ENCODE peak calls at places on chromosomes 1 and 21, in four cellular contexts. F is tibial artery, S is substantia nigra, P is transverse colon. B is an unnamed sample.

GRCh38 chr1:178594133-178594532 is 81.2 kb downstream of the TEX35 start:
- DNase-seq in S (no peak), F (no peak), P (no peak), B (no peak)

GRCh38 chr1:207404849-207405525 is 49.1 kb upstream of the CR2 start:
- DNase-seq in F (no peak), P (no peak), S (no peak), B (no peak)

GRCh38 chr1:84619383-84620093 is 45.3 kb upstream of the CTBS start:
- DNase-seq in F (no peak), P (no peak), S (peak), B (no peak)

GRCh38 chr21:45558044-45558721 is 15.9 kb upstream of the SLC19A1 start:
- DNase-seq in F (peak), P (no peak), S (no peak), B (peak)

GRCh38 chr1:207813946-207814345 is 62.1 kb downstream of the CD46 start:
- DNase-seq in S (no peak), P (no peak), F (no peak), B (no peak)

GRCh38 chr1:226064168-226064815 is 1.8 kb downstream of the H3-3A start:
- DNase-seq in P (no peak), F (no peak), S (no peak), B (no peak)

GRCh38 chr1:25568090-25568833 is 24.9 kb downstream of the LDLRAP1 start:
- DNase-seq in S (peak), P (no peak), F (peak), B (no peak)

GRCh38 chr21:31558839-31559367 is 100.6 kb upstream of the SOD1 start:
- DNase-seq in P (peak), F (peak), S (peak), B (peak)

GRCh38 chr1:23904748-23905357 is 8.3 kb downstream of the CNR2 start:
- DNase-seq in F (no peak), P (no peak), S (no peak), B (no peak)

GRCh38 chr21:15592271-15592860 is 137.4 kb upstream of the USP25 start:
- DNase-seq in S (no peak), F (no peak), P (no peak), B (no peak)

GRCh38 chr1:170012920-170013319 is 61.6 kb downstream of the KIFAP3 start:
- DNase-seq in F (no peak), S (no peak), P (no peak), B (no peak)

GRCh38 chr1:41663671-41664400 is 179.4 kb upstream of the EDN2 start:
- DNase-seq in F (no peak), P (no peak), S (no peak), B (no peak)

GRCh38 chr1:237261198-237261597 is 219.2 kb downstream of the RYR2 start:
- DNase-seq in S (no peak), F (no peak), P (no peak), B (no peak)

GRCh38 chr1:75361260-75361659 is 227.1 kb downstream of the LHX8 start:
- DNase-seq in P (no peak), S (no peak), F (no peak), B (no peak)

GRCh38 chr21:42164064-42164789 is 54.7 kb upstream of the ABCG1 start:
- DNase-seq in P (peak), F (peak), S (peak), B (peak)

GRCh38 chr1:99781798-99782197 is 15.4 kb upstream of the FRRS1 start:
- DNase-seq in F (no peak), S (no peak), P (no peak), B (no peak)

GRCh38 chr1:160500321-160500990 is 22.6 kb downstream of the SLAMF6 start:
- DNase-seq in S (no peak), P (no peak), F (no peak), B (no peak)

GRCh38 chr1:220764757-220765156 is 16.6 kb downstream of the MTARC2 start:
- DNase-seq in S (no peak), P (no peak), F (no peak), B (no peak)

GRCh38 chr1:39505289-39505688 is 13.9 kb downstream of the BMP8A start:
- DNase-seq in P (no peak), F (no peak), S (no peak), B (no peak)

GRCh38 chr1:39508857-39509305 is 17.4 kb downstream of the BMP8A start:
- DNase-seq in F (no peak), P (no peak), S (no peak), B (no peak)

GRCh38 chr1:39509360-39510009 is 18.0 kb downstream of the BMP8A start:
- DNase-seq in S (peak), P (peak), F (no peak), B (no peak)

GRCh38 chr1:39508266-39508665 is 16.8 kb downstream of the BMP8A start:
- DNase-seq in S (no peak), P (no peak), F (no peak), B (no peak)

GRCh38 chr1:39507230-39507928 is 15.9 kb downstream of the BMP8A start:
- DNase-seq in S (no peak), P (no peak), F (no peak), B (no peak)
- H3K27ac ChIP-seq in S (no peak), P (no peak), F (no peak), B (no peak)

GRCh38 chr1:232225336-232226131 is 404.4 kb downstream of the SIPA1L2 start:
- DNase-seq in S (no peak), P (no peak), F (no peak), B (no peak)
- H3K27ac ChIP-seq in S (no peak), P (no peak), F (no peak), B (no peak)

GRCh38 chr1:234619794-234620247 is 9.8 kb upstream of the IRF2BP2 start:
- DNase-seq in F (no peak), P (no peak), S (no peak), B (no peak)
- H3K27ac ChIP-seq in F (no peak), P (peak), S (no peak), B (peak)

GRCh38 chr1:19456915-19457554 is 28.3 kb downstream of the CAPZB start:
- DNase-seq in F (no peak), P (no peak), S (no peak), B (no peak)
- H3K27ac ChIP-seq in F (peak), P (peak), S (no peak), B (peak)

GRCh38 chr1:51567653-51568052 is 48.6 kb upstream of the EPS15 start:
- DNase-seq in S (no peak), F (peak), P (no peak), B (no peak)
- H3K27ac ChIP-seq in S (no peak), F (peak), P (no peak), B (peak)

DNA sequence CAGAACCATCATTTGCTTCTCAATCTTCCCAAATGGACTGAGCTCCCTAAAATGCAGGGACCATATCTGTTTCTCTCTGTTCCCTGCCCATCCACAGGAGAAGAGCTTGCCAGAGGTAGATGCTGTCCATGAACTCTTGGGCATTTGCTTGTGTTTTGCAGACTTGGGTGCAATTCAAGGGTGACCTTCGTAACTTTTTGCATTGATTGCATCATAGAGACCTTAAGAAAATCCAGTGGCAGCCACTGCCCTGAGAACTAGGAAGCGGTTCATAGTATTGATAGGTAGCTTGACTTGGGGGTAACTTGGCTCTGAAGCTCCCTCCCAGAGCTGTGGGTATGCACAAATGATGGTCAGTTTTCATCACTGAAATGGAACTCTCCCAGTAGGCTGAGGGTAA is 34.3 kb upstream of the EDEM3 start:
- DNase-seq in P (no peak), F (no peak), S (no peak), B (no peak)
- H3K27ac ChIP-seq in P (no peak), F (no peak), S (no peak), B (no peak)

B was measured in ascending aorta.